ENCODE peak calls at places on chromosome 10, in four cellular contexts. One of them, this sample, is unnamed.

GRCh38 chr10:114541081-114541833 is 116.8 kb downstream of the ABLIM1 start:
- DNase-seq in heart right ventricle: peak
- DNase-seq in bronchial epithelial cell: peak
- DNase-seq in right lobe of liver: no peak
- DNase-seq in this sample: no peak

GRCh38 chr10:12579954-12580858 is 230.9 kb downstream of the CAMK1D start:
- DNase-seq in heart right ventricle: no peak
- DNase-seq in bronchial epithelial cell: no peak
- DNase-seq in right lobe of liver: no peak
- DNase-seq in this sample: no peak

GRCh38 chr10:62655337-62655994 is 149.1 kb upstream of the ADO start:
- DNase-seq in heart right ventricle: no peak
- DNase-seq in bronchial epithelial cell: no peak
- DNase-seq in right lobe of liver: no peak
- DNase-seq in this sample: no peak

GRCh38 chr10:22554481-22555182 is 159.7 kb downstream of the PIP4K2A start:
- DNase-seq in heart right ventricle: peak
- DNase-seq in bronchial epithelial cell: peak
- DNase-seq in right lobe of liver: peak
- DNase-seq in this sample: no peak

GRCh38 chr10:13346912-13347234 is 1.2 kb downstream of the SEPHS1 start:
- DNase-seq in heart right ventricle: no peak
- DNase-seq in bronchial epithelial cell: no peak
- DNase-seq in right lobe of liver: no peak
- DNase-seq in this sample: no peak

GRCh38 chr10:75048669-75049098 is 62.8 kb upstream of the SAMD8 start:
- DNase-seq in heart right ventricle: no peak
- DNase-seq in bronchial epithelial cell: peak
- DNase-seq in right lobe of liver: no peak
- DNase-seq in this sample: no peak

GRCh38 chr10:103467391-103467790 is 8.7 kb upstream of the CALHM1 start:
- DNase-seq in heart right ventricle: no peak
- DNase-seq in bronchial epithelial cell: no peak
- DNase-seq in right lobe of liver: no peak
- DNase-seq in this sample: no peak

GRCh38 chr10:103926722-103927319 is 8.8 kb upstream of the STN1 start:
- DNase-seq in heart right ventricle: no peak
- DNase-seq in bronchial epithelial cell: no peak
- DNase-seq in right lobe of liver: no peak
- DNase-seq in this sample: no peak

GRCh38 chr10:119431034-119431767 is 111.3 kb downstream of the RGS10 start:
- DNase-seq in heart right ventricle: no peak
- DNase-seq in bronchial epithelial cell: no peak
- DNase-seq in right lobe of liver: no peak
- DNase-seq in this sample: no peak

GRCh38 chr10:77943086-77943901 is 16.7 kb upstream of the DLG5 start:
- DNase-seq in heart right ventricle: no peak
- DNase-seq in bronchial epithelial cell: peak
- DNase-seq in right lobe of liver: no peak
- DNase-seq in this sample: no peak

GRCh38 chr10:21625623-21626229 is 91.7 kb downstream of the MLLT10 start:
- DNase-seq in heart right ventricle: no peak
- DNase-seq in bronchial epithelial cell: no peak
- DNase-seq in right lobe of liver: no peak
- DNase-seq in this sample: no peak

GRCh38 chr10:58742141-58742540 is 229.5 kb downstream of the BICC1 start:
- DNase-seq in heart right ventricle: no peak
- DNase-seq in bronchial epithelial cell: no peak
- DNase-seq in right lobe of liver: no peak
- DNase-seq in this sample: no peak

GRCh38 chr10:86046845-86047460 is 319.6 kb downstream of the GRID1 start:
- DNase-seq in heart right ventricle: no peak
- DNase-seq in bronchial epithelial cell: peak
- DNase-seq in right lobe of liver: no peak
- DNase-seq in this sample: no peak

GRCh38 chr10:52635651-52636050 is 136.9 kb downstream of the MBL2 start:
- DNase-seq in heart right ventricle: no peak
- DNase-seq in bronchial epithelial cell: no peak
- DNase-seq in right lobe of liver: no peak
- DNase-seq in this sample: no peak

GRCh38 chr10:2921956-2922680 is 145.2 kb upstream of the PFKP start:
- DNase-seq in heart right ventricle: no peak
- DNase-seq in bronchial epithelial cell: peak
- DNase-seq in right lobe of liver: no peak
- DNase-seq in this sample: no peak

GRCh38 chr10:26994743-26995142 is 105.6 kb downstream of the ANKRD26 start:
- DNase-seq in heart right ventricle: no peak
- DNase-seq in bronchial epithelial cell: no peak
- DNase-seq in right lobe of liver: no peak
- DNase-seq in this sample: no peak

DNA sequence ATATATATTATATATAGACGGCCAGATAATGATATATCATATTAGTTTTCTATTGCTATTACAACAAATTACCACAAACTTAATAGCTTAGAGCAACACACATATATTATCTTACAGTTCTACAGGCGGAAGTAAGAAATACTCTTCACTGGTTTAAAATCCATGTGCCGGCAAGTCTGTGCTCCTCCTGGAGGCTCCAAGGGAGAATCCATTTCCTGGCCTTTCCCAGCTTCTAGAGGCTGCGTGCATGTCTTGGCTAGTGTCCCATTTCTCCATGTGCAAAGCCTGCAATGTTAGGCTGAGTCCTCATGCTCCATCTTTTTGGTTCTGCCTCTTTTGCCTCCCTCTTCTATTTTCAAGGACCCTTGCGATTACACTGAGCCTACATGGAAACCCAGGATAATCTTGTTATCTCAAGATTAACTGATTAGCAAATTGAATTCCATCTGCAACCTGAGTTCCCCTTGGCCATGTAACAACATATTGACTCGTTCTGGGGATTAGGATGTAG is 23.9 kb upstream of the PNLIPRP3 start:
- DNase-seq in heart right ventricle: no peak
- DNase-seq in bronchial epithelial cell: no peak
- DNase-seq in right lobe of liver: no peak
- DNase-seq in this sample: no peak
- TF ChIP-seq CTCF in heart right ventricle: no peak
- TF ChIP-seq CTCF in bronchial epithelial cell: no peak
- TF ChIP-seq CTCF in right lobe of liver: no peak
- TF ChIP-seq CTCF in this sample: no peak

GRCh38 chr10:112280205-112280921 is 2.8 kb upstream of the TECTB start:
- DNase-seq in heart right ventricle: no peak
- DNase-seq in bronchial epithelial cell: peak
- DNase-seq in right lobe of liver: no peak
- DNase-seq in this sample: no peak

GRCh38 chr10:112279482-112279881 is 3.7 kb upstream of the TECTB start:
- DNase-seq in heart right ventricle: no peak
- DNase-seq in bronchial epithelial cell: no peak
- DNase-seq in right lobe of liver: no peak
- DNase-seq in this sample: no peak

GRCh38 chr10:112275512-112276245 is 7.5 kb upstream of the TECTB start:
- DNase-seq in heart right ventricle: no peak
- DNase-seq in bronchial epithelial cell: peak
- DNase-seq in right lobe of liver: no peak
- DNase-seq in this sample: no peak

GRCh38 chr10:112282086-112282485 is 1.1 kb upstream of the TECTB start:
- DNase-seq in heart right ventricle: no peak
- DNase-seq in bronchial epithelial cell: peak
- DNase-seq in right lobe of liver: no peak
- DNase-seq in this sample: no peak

GRCh38 chr10:112278871-112279270 is 4.3 kb upstream of the TECTB start:
- DNase-seq in heart right ventricle: no peak
- DNase-seq in bronchial epithelial cell: no peak
- DNase-seq in right lobe of liver: no peak
- DNase-seq in this sample: no peak
- H3K4me3 ChIP-seq in heart right ventricle: no peak
- H3K4me3 ChIP-seq in bronchial epithelial cell: no peak
- H3K4me3 ChIP-seq in right lobe of liver: no peak
- H3K4me3 ChIP-seq in this sample: no peak

GRCh38 chr10:71780722-71781121 is 7.4 kb upstream of the VSIR start:
- DNase-seq in heart right ventricle: no peak
- DNase-seq in bronchial epithelial cell: no peak
- DNase-seq in right lobe of liver: no peak
- DNase-seq in this sample: no peak
- TF ChIP-seq CTCF in heart right ventricle: no peak
- TF ChIP-seq CTCF in bronchial epithelial cell: no peak
- TF ChIP-seq CTCF in right lobe of liver: no peak
- TF ChIP-seq CTCF in this sample: no peak

GRCh38 chr10:132549416-132549815 is 11.8 kb downstream of the INPP5A start:
- DNase-seq in heart right ventricle: no peak
- DNase-seq in bronchial epithelial cell: no peak
- DNase-seq in right lobe of liver: no peak
- DNase-seq in this sample: no peak

GRCh38 chr10:132550366-132551092 is 12.9 kb downstream of the INPP5A start:
- DNase-seq in heart right ventricle: no peak
- DNase-seq in bronchial epithelial cell: no peak
- DNase-seq in right lobe of liver: no peak
- DNase-seq in this sample: peak

GRCh38 chr10:132551093-132551807 is 13.7 kb downstream of the INPP5A start:
- DNase-seq in heart right ventricle: no peak
- DNase-seq in bronchial epithelial cell: no peak
- DNase-seq in right lobe of liver: no peak
- DNase-seq in this sample: peak

GRCh38 chr10:132554053-132554990 is 16.7 kb downstream of the INPP5A start:
- DNase-seq in heart right ventricle: no peak
- DNase-seq in bronchial epithelial cell: no peak
- DNase-seq in right lobe of liver: no peak
- DNase-seq in this sample: no peak

DNA sequence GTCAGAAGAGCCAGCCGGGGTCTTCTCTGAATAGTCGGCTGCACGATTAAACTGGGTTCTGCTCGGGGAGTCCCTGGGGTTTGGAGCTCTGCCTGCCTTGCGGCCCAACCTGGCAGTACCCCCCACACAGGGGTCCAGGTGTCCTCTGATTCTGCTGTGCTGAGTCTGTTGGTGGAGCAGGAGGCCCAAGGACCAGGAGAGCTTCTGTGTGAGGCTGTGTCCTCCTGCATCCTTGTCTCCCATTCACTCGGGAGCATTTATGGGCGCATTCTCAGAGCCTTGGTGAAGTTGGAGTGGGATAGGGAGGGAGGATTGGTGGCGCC is 14.2 kb downstream of the INPP5A start:
- DNase-seq in heart right ventricle: no peak
- DNase-seq in bronchial epithelial cell: no peak
- DNase-seq in right lobe of liver: no peak
- DNase-seq in this sample: no peak
- H3K4me3 ChIP-seq in heart right ventricle: no peak
- H3K4me3 ChIP-seq in bronchial epithelial cell: no peak
- H3K4me3 ChIP-seq in right lobe of liver: no peak
- H3K4me3 ChIP-seq in this sample: no peak

DNA sequence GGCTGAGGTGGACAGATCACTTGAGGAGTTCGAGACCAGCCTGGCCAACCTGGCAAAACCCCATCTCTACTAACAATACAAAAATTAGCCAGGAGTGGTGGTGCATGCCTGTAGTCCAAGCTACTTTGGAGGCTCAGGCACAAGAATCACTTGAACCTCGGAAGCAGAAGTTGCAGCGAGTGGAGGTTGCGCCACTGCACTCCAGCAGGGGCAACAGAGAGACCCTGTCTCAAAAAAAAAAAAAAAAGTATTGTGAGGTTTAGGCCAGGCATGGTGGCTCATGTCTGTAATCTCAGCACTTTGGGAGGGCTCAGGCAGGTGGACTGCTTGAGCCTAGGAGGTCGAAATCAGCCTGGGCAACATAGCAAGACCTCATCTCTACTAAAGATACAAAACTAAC is 16.0 kb downstream of the TET1 start:
- DNase-seq in heart right ventricle: no peak
- DNase-seq in bronchial epithelial cell: no peak
- DNase-seq in right lobe of liver: no peak
- DNase-seq in this sample: no peak
- TF ChIP-seq CTCF in heart right ventricle: no peak
- TF ChIP-seq CTCF in bronchial epithelial cell: no peak
- TF ChIP-seq CTCF in right lobe of liver: no peak
- TF ChIP-seq CTCF in this sample: no peak

GRCh38 chr10:89002234-89002978 is 11.8 kb downstream of the FAS start:
- DNase-seq in heart right ventricle: no peak
- DNase-seq in bronchial epithelial cell: no peak
- DNase-seq in right lobe of liver: no peak
- DNase-seq in this sample: no peak
- H3K4me3 ChIP-seq in heart right ventricle: no peak
- H3K4me3 ChIP-seq in bronchial epithelial cell: no peak
- H3K4me3 ChIP-seq in right lobe of liver: no peak
- H3K4me3 ChIP-seq in this sample: no peak

GRCh38 chr10:72069751-72070501 is 18.4 kb downstream of the SPOCK2 start:
- DNase-seq in heart right ventricle: no peak
- DNase-seq in bronchial epithelial cell: no peak
- DNase-seq in right lobe of liver: no peak
- DNase-seq in this sample: peak
- TF ChIP-seq CTCF in heart right ventricle: no peak
- TF ChIP-seq CTCF in bronchial epithelial cell: no peak
- TF ChIP-seq CTCF in right lobe of liver: no peak
- TF ChIP-seq CTCF in this sample: no peak

DNA sequence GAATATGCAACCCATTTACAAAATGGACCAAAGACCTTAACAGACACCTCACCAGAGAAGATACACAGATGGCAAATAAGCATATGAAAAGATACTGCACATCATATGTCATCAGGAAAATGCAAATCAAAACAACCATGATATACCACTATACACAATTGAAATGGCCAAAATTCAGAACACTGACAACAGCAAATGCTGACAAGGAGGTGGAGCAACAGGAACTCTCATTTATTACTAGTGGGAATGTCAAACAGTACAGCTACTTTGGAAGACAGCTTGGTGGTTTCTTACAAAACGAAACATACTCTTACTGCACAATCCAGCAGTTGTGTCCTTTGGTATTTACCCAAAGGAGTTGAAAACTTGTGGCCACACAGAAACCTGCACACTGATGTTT is 50.0 kb upstream of the PCGF5 start:
- DNase-seq in heart right ventricle: no peak
- DNase-seq in bronchial epithelial cell: no peak
- DNase-seq in right lobe of liver: no peak
- DNase-seq in this sample: no peak
- H3K4me3 ChIP-seq in heart right ventricle: no peak
- H3K4me3 ChIP-seq in bronchial epithelial cell: no peak
- H3K4me3 ChIP-seq in right lobe of liver: no peak
- H3K4me3 ChIP-seq in this sample: no peak